ENCODE peak calls at places on chromosome 11, in nine cellular contexts. One of them, this sample, is unnamed.

GRCh38 chr11:110430267-110431211 is 791 bp downstream of the FDX1 start:
- DNase-seq in HFF-Myc: no peak
- DNase-seq in AG09309: no peak
- DNase-seq in iPS DF 19.7: no peak
- DNase-seq in heart right ventricle: peak
- DNase-seq in GM13977: peak
- DNase-seq in GM19239: no peak
- DNase-seq in EL: peak
- DNase-seq in stimulated activated CD4-positive, alpha-beta T cell treated with anti-CD3 and anti-CD28 coated beads, Interleukin-15, amount 100 ng/mL, for 24 hours: no peak
- DNase-seq in this sample: no peak

GRCh38 chr11:31818874-31819331 is 7.8 kb upstream of the PAX6 start:
- DNase-seq in EL: no peak
- DNase-seq in GM13977: peak
- DNase-seq in GM19239: no peak
- DNase-seq in iPS DF 19.7: no peak
- DNase-seq in AG09309: no peak
- DNase-seq in stimulated activated CD4-positive, alpha-beta T cell treated with anti-CD3 and anti-CD28 coated beads, Interleukin-15, amount 100 ng/mL, for 24 hours: no peak
- DNase-seq in heart right ventricle: no peak
- DNase-seq in HFF-Myc: no peak
- DNase-seq in this sample: no peak

GRCh38 chr11:68927280-68928107 is 23.8 kb downstream of the IGHMBP2 start:
- DNase-seq in GM13977: peak
- DNase-seq in AG09309: no peak
- DNase-seq in GM19239: no peak
- DNase-seq in HFF-Myc: no peak
- DNase-seq in stimulated activated CD4-positive, alpha-beta T cell treated with anti-CD3 and anti-CD28 coated beads, Interleukin-15, amount 100 ng/mL, for 24 hours: no peak
- DNase-seq in heart right ventricle: no peak
- DNase-seq in EL: no peak
- DNase-seq in iPS DF 19.7: no peak
- DNase-seq in this sample: no peak

GRCh38 chr11:45583981-45584380 is 81.4 kb downstream of the CHST1 start:
- DNase-seq in EL: no peak
- DNase-seq in GM19239: no peak
- DNase-seq in GM13977: no peak
- DNase-seq in iPS DF 19.7: no peak
- DNase-seq in heart right ventricle: no peak
- DNase-seq in HFF-Myc: no peak
- DNase-seq in stimulated activated CD4-positive, alpha-beta T cell treated with anti-CD3 and anti-CD28 coated beads, Interleukin-15, amount 100 ng/mL, for 24 hours: no peak
- DNase-seq in AG09309: no peak
- DNase-seq in this sample: no peak

GRCh38 chr11:35514481-35514880 is 10.9 kb downstream of the PAMR1 start:
- DNase-seq in GM19239: no peak
- DNase-seq in EL: no peak
- DNase-seq in GM13977: no peak
- DNase-seq in HFF-Myc: no peak
- DNase-seq in iPS DF 19.7: no peak
- DNase-seq in stimulated activated CD4-positive, alpha-beta T cell treated with anti-CD3 and anti-CD28 coated beads, Interleukin-15, amount 100 ng/mL, for 24 hours: no peak
- DNase-seq in AG09309: no peak
- DNase-seq in heart right ventricle: no peak
- DNase-seq in this sample: no peak

GRCh38 chr11:115291391-115291744 is 212.8 kb downstream of the CADM1 start:
- DNase-seq in iPS DF 19.7: no peak
- DNase-seq in heart right ventricle: no peak
- DNase-seq in GM13977: no peak
- DNase-seq in GM19239: no peak
- DNase-seq in EL: no peak
- DNase-seq in HFF-Myc: no peak
- DNase-seq in AG09309: no peak
- DNase-seq in stimulated activated CD4-positive, alpha-beta T cell treated with anti-CD3 and anti-CD28 coated beads, Interleukin-15, amount 100 ng/mL, for 24 hours: no peak
- DNase-seq in this sample: no peak

GRCh38 chr11:82810326-82810725 is 76.7 kb upstream of the FAM181B start:
- DNase-seq in heart right ventricle: no peak
- DNase-seq in iPS DF 19.7: no peak
- DNase-seq in AG09309: no peak
- DNase-seq in GM19239: no peak
- DNase-seq in stimulated activated CD4-positive, alpha-beta T cell treated with anti-CD3 and anti-CD28 coated beads, Interleukin-15, amount 100 ng/mL, for 24 hours: no peak
- DNase-seq in HFF-Myc: no peak
- DNase-seq in GM13977: no peak
- DNase-seq in EL: no peak
- DNase-seq in this sample: no peak

GRCh38 chr11:60221706-60222105 is 21.2 kb downstream of the MS4A4E start:
- DNase-seq in EL: no peak
- DNase-seq in AG09309: no peak
- DNase-seq in HFF-Myc: no peak
- DNase-seq in iPS DF 19.7: no peak
- DNase-seq in heart right ventricle: no peak
- DNase-seq in stimulated activated CD4-positive, alpha-beta T cell treated with anti-CD3 and anti-CD28 coated beads, Interleukin-15, amount 100 ng/mL, for 24 hours: no peak
- DNase-seq in GM19239: no peak
- DNase-seq in GM13977: no peak
- DNase-seq in this sample: no peak

GRCh38 chr11:78205256-78205655 is 16.5 kb downstream of the USP35 start:
- DNase-seq in HFF-Myc: no peak
- DNase-seq in AG09309: no peak
- DNase-seq in GM13977: no peak
- DNase-seq in heart right ventricle: no peak
- DNase-seq in EL: no peak
- DNase-seq in iPS DF 19.7: no peak
- DNase-seq in stimulated activated CD4-positive, alpha-beta T cell treated with anti-CD3 and anti-CD28 coated beads, Interleukin-15, amount 100 ng/mL, for 24 hours: no peak
- DNase-seq in GM19239: no peak
- DNase-seq in this sample: no peak

GRCh38 chr11:126797801-126798200 is 202.8 kb downstream of the KIRREL3 start:
- DNase-seq in heart right ventricle: no peak
- DNase-seq in stimulated activated CD4-positive, alpha-beta T cell treated with anti-CD3 and anti-CD28 coated beads, Interleukin-15, amount 100 ng/mL, for 24 hours: no peak
- DNase-seq in iPS DF 19.7: no peak
- DNase-seq in EL: no peak
- DNase-seq in AG09309: no peak
- DNase-seq in GM13977: no peak
- DNase-seq in GM19239: no peak
- DNase-seq in HFF-Myc: no peak
- DNase-seq in this sample: no peak

GRCh38 chr11:120883404-120884135 is 140.3 kb upstream of the TBCEL start:
- DNase-seq in HFF-Myc: no peak
- DNase-seq in GM13977: no peak
- DNase-seq in EL: peak
- DNase-seq in heart right ventricle: peak
- DNase-seq in iPS DF 19.7: no peak
- DNase-seq in GM19239: no peak
- DNase-seq in AG09309: peak
- DNase-seq in stimulated activated CD4-positive, alpha-beta T cell treated with anti-CD3 and anti-CD28 coated beads, Interleukin-15, amount 100 ng/mL, for 24 hours: no peak
- DNase-seq in this sample: peak

GRCh38 chr11:45042560-45042959 is 91.9 kb upstream of the TP53I11 start:
- DNase-seq in HFF-Myc: no peak
- DNase-seq in stimulated activated CD4-positive, alpha-beta T cell treated with anti-CD3 and anti-CD28 coated beads, Interleukin-15, amount 100 ng/mL, for 24 hours: no peak
- DNase-seq in GM13977: no peak
- DNase-seq in heart right ventricle: no peak
- DNase-seq in iPS DF 19.7: no peak
- DNase-seq in GM19239: no peak
- DNase-seq in AG09309: no peak
- DNase-seq in EL: peak
- DNase-seq in this sample: no peak

GRCh38 chr11:125974284-125974683 is 28.4 kb downstream of the VSIG10L2 start:
- DNase-seq in stimulated activated CD4-positive, alpha-beta T cell treated with anti-CD3 and anti-CD28 coated beads, Interleukin-15, amount 100 ng/mL, for 24 hours: no peak
- DNase-seq in iPS DF 19.7: no peak
- DNase-seq in EL: no peak
- DNase-seq in GM19239: no peak
- DNase-seq in HFF-Myc: no peak
- DNase-seq in AG09309: no peak
- DNase-seq in heart right ventricle: no peak
- DNase-seq in GM13977: no peak
- DNase-seq in this sample: no peak

GRCh38 chr11:26790738-26791137 is 68.9 kb upstream of the SLC5A12 start:
- DNase-seq in GM13977: no peak
- DNase-seq in heart right ventricle: no peak
- DNase-seq in iPS DF 19.7: no peak
- DNase-seq in EL: no peak
- DNase-seq in AG09309: no peak
- DNase-seq in GM19239: no peak
- DNase-seq in HFF-Myc: no peak
- DNase-seq in stimulated activated CD4-positive, alpha-beta T cell treated with anti-CD3 and anti-CD28 coated beads, Interleukin-15, amount 100 ng/mL, for 24 hours: no peak
- DNase-seq in this sample: no peak

GRCh38 chr11:94775576-94776327 is 7.6 kb downstream of the AMOTL1 start:
- DNase-seq in heart right ventricle: no peak
- DNase-seq in GM13977: no peak
- DNase-seq in iPS DF 19.7: no peak
- DNase-seq in HFF-Myc: no peak
- DNase-seq in stimulated activated CD4-positive, alpha-beta T cell treated with anti-CD3 and anti-CD28 coated beads, Interleukin-15, amount 100 ng/mL, for 24 hours: no peak
- DNase-seq in GM19239: no peak
- DNase-seq in EL: no peak
- DNase-seq in AG09309: no peak
- DNase-seq in this sample: no peak

GRCh38 chr11:115711021-115711420 is 206.8 kb upstream of the CADM1 start:
- DNase-seq in iPS DF 19.7: no peak
- DNase-seq in EL: no peak
- DNase-seq in GM13977: no peak
- DNase-seq in stimulated activated CD4-positive, alpha-beta T cell treated with anti-CD3 and anti-CD28 coated beads, Interleukin-15, amount 100 ng/mL, for 24 hours: no peak
- DNase-seq in HFF-Myc: no peak
- DNase-seq in GM19239: no peak
- DNase-seq in heart right ventricle: no peak
- DNase-seq in AG09309: no peak
- DNase-seq in this sample: no peak

GRCh38 chr11:117511981-117512448 is 184.4 kb downstream of the CEP164 start:
- DNase-seq in stimulated activated CD4-positive, alpha-beta T cell treated with anti-CD3 and anti-CD28 coated beads, Interleukin-15, amount 100 ng/mL, for 24 hours: no peak
- DNase-seq in heart right ventricle: no peak
- DNase-seq in AG09309: no peak
- DNase-seq in EL: no peak
- DNase-seq in GM13977: no peak
- DNase-seq in GM19239: no peak
- DNase-seq in HFF-Myc: no peak
- DNase-seq in iPS DF 19.7: no peak
- DNase-seq in this sample: no peak

GRCh38 chr11:46249103-46249942 is 28.1 kb upstream of the CREB3L1 start:
- DNase-seq in HFF-Myc: no peak
- DNase-seq in heart right ventricle: no peak
- DNase-seq in iPS DF 19.7: no peak
- DNase-seq in GM19239: no peak
- DNase-seq in AG09309: no peak
- DNase-seq in stimulated activated CD4-positive, alpha-beta T cell treated with anti-CD3 and anti-CD28 coated beads, Interleukin-15, amount 100 ng/mL, for 24 hours: no peak
- DNase-seq in EL: peak
- DNase-seq in GM13977: no peak
- DNase-seq in this sample: no peak

This sample was measured in stromal cell of bone marrow.